ENCODE peak calls at places on chromosomes 13 and 19, in seven cellular contexts. H, E, U, V, C, S and X are unnamed samples.

GRCh38 chr13:31588331-31588730 is 151.0 kb upstream of the RXFP2 start:
- DNase-seq in H (no peak), E (no peak), U (no peak), V (no peak), C (no peak), S (no peak), X (no peak)

GRCh38 chr13:108993346-108993745 is 363.9 kb downstream of the MYO16 start:
- DNase-seq in H (no peak), E (no peak), U (no peak), V (no peak), C (no peak), S (no peak), X (no peak)

GRCh38 chr19:22623841-22624221 is 10.3 kb upstream of the ZNF492 start:
- DNase-seq in H (no peak), E (no peak), U (no peak), V (no peak), C (no peak), S (no peak), X (no peak)

GRCh38 chr19:24051516-24051915 is 35.5 kb upstream of the ZNF254 start:
- DNase-seq in H (no peak), E (no peak), U (no peak), V (no peak), C (no peak), S (no peak), X (no peak)

GRCh38 chr13:32045963-32046785 is 14.6 kb downstream of the FRY start:
- DNase-seq in H (no peak), E (no peak), U (no peak), V (no peak), C (no peak), S (peak), X (no peak)

GRCh38 chr19:46288896-46289588 is 7.8 kb upstream of the HIF3A start:
- DNase-seq in H (no peak), E (no peak), U (peak), V (no peak), C (no peak), S (no peak), X (peak)

GRCh38 chr19:33434090-33434885 is 60.8 kb downstream of the CEBPG start:
- DNase-seq in H (no peak), E (no peak), U (no peak), V (no peak), C (no peak), S (no peak), X (no peak)

GRCh38 chr13:111900390-111901180 is 166.4 kb upstream of the SOX1 start:
- DNase-seq in H (no peak), E (no peak), U (no peak), V (no peak), C (no peak), S (no peak), X (no peak)

GRCh38 chr13:98681017-98681416 is 71.5 kb downstream of the SLC15A1 start:
- DNase-seq in H (no peak), E (no peak), U (no peak), V (no peak), C (no peak), S (no peak), X (no peak)

GRCh38 chr19:13784731-13785452 is 10.4 kb upstream of the ZSWIM4 start:
- DNase-seq in H (no peak), E (peak), U (no peak), V (no peak), C (peak), S (peak), X (peak)

GRCh38 chr13:31242935-31243334 is 43.2 kb downstream of the B3GLCT start:
- DNase-seq in H (no peak), E (no peak), U (no peak), V (no peak), C (no peak), S (no peak), X (no peak)

GRCh38 chr19:18649371-18650047 is 12.7 kb downstream of the KLHL26 start:
- DNase-seq in H (peak), E (no peak), U (no peak), V (no peak), C (no peak), S (no peak), X (peak)

GRCh38 chr19:55497777-55498176 is 9.5 kb downstream of the SSC5D start:
- DNase-seq in H (no peak), E (no peak), U (no peak), V (no peak), C (no peak), S (no peak), X (no peak)

GRCh38 chr19:5166262-5166661 is 174.3 kb downstream of the PTPRS start:
- DNase-seq in H (no peak), E (no peak), U (no peak), V (no peak), C (no peak), S (no peak), X (no peak)

GRCh38 chr19:33818426-33818825 is 21.8 kb downstream of the KCTD15 start:
- DNase-seq in H (no peak), E (no peak), U (no peak), V (no peak), C (no peak), S (no peak), X (no peak)

GRCh38 chr13:79770056-79770455 is 289.1 kb downstream of the NDFIP2 start:
- DNase-seq in H (no peak), E (no peak), U (no peak), V (no peak), C (no peak), S (no peak), X (no peak)

GRCh38 chr13:75271851-75272250 is 210.1 kb downstream of the TBC1D4 start:
- DNase-seq in H (no peak), E (no peak), U (no peak), V (no peak), C (no peak), S (no peak), X (no peak)

GRCh38 chr19:29771708-29772415 is 39.9 kb upstream of the CCNE1 start:
- DNase-seq in H (no peak), E (peak), U (no peak), V (peak), C (no peak), S (peak), X (peak)

GRCh38 chr13:34250151-34250550 is 432.2 kb downstream of the RFC3 start:
- DNase-seq in H (no peak), E (no peak), U (no peak), V (no peak), C (no peak), S (no peak), X (no peak)

GRCh38 chr13:77150651-77151050 is 123.7 kb upstream of the FBXL3 start:
- DNase-seq in H (no peak), E (no peak), U (no peak), V (no peak), C (no peak), S (no peak), X (no peak)

GRCh38 chr13:81326913-81327312 is 986.0 kb upstream of the SPRY2 start:
- DNase-seq in H (no peak), E (no peak), U (no peak), V (no peak), C (no peak), S (no peak), X (no peak)

GRCh38 chr13:64758520-64758919 is 2471.6 kb downstream of the PCDH9 start:
- DNase-seq in H (no peak), E (no peak), U (no peak), V (no peak), C (no peak), S (no peak), X (no peak)

GRCh38 chr19:38544569-38545315 is 73.0 kb downstream of the MAP4K1 start:
- DNase-seq in H (no peak), E (no peak), U (no peak), V (no peak), C (no peak), S (no peak), X (no peak)

GRCh38 chr13:71587778-71588177 is 279.2 kb downstream of the DACH1 start:
- DNase-seq in H (no peak), E (no peak), U (no peak), V (no peak), C (no peak), S (no peak), X (no peak)